ENCODE peak calls at places on chromosomes 16 and 17, in nine cellular contexts. U is stimulated activated CD8-positive, alpha-beta memory T cell treated with anti-CD3 and anti-CD28 coated beads, Interleukin-7, amount 100 ng/mL, for 24 hours; G is GM03348; O is germinal center; W is substantia nigra; Z is AG10803; I is SW480; F is neural progenitor cell; Q is GM12891. E is an unnamed sample.

GRCh38 chr17:35245196-35245486 is 2.3 kb downstream of the SLFN5 start:
- DNase-seq in U (no peak), G (peak; percentile 79), O (no peak), W (no peak), Z (peak; percentile 96), I (peak; percentile 95), F (no peak), Q (no peak), E (no peak)

GRCh38 chr17:31467502-31468256 is 76.2 kb downstream of the RAB11FIP4 start:
- DNase-seq in U (no peak), G (no peak), O (no peak), W (peak; percentile 58), Z (no peak), I (no peak), F (peak; percentile 60), Q (no peak), E (no peak)

GRCh38 chr17:66633322-66633965 is 201.5 kb upstream of the CACNG5 start:
- DNase-seq in U (no peak), G (peak; percentile 19), O (no peak), W (no peak), Z (peak; percentile 49), I (no peak), F (no peak), Q (no peak), E (no peak)

GRCh38 chr16:86565644-86566511 is 751 bp upstream of the FOXC2 start:
- DNase-seq in U (no peak), G (no peak), O (no peak), W (no peak), Z (no peak), I (no peak), F (peak; percentile 76), Q (no peak), E (no peak)

GRCh38 chr17:17710728-17711541 is 29.7 kb downstream of the RAI1 start:
- DNase-seq in U (no peak), G (peak; percentile 91), O (no peak), W (no peak), Z (peak; percentile 81), I (peak; percentile 90), F (peak; percentile 84), Q (no peak), E (no peak)

GRCh38 chr16:72848045-72848410 is 199.9 kb downstream of the ZFHX3 start:
- DNase-seq in U (no peak), G (no peak), O (no peak), W (no peak), Z (no peak), I (no peak), F (no peak), Q (no peak), E (no peak)

GRCh38 chr16:17529982-17530760 is 59.4 kb upstream of the XYLT1 start:
- DNase-seq in U (no peak), G (no peak), O (peak; percentile 14), W (no peak), Z (no peak), I (no peak), F (no peak), Q (peak; percentile 38), E (no peak)

GRCh38 chr17:67227488-67227887 is 17.5 kb downstream of the HELZ start:
- DNase-seq in U (no peak), G (peak; percentile 44), O (no peak), W (no peak), Z (peak; percentile 51), I (no peak), F (no peak), Q (no peak), E (no peak)

GRCh38 chr16:54285414-54286066 is 1.0 kb downstream of the IRX3 start:
- DNase-seq in U (no peak), G (peak; percentile 81), O (no peak), W (no peak), Z (peak; percentile 62), I (peak; percentile 27), F (peak; percentile 61), Q (no peak), E (no peak)

GRCh38 chr17:61159415-61159814 is 240.2 kb upstream of the TBX2 start:
- DNase-seq in U (no peak), G (no peak), O (no peak), W (no peak), Z (no peak), I (no peak), F (peak; percentile 54), Q (no peak), E (no peak)

GRCh38 chr17:42554250-42555121 is 1.8 kb downstream of the HSD17B1 start:
- DNase-seq in U (peak; percentile 56), G (peak; percentile 92), O (peak; percentile 87), W (peak; percentile 68), Z (peak; percentile 63), I (peak; percentile 74), F (peak; percentile 95), Q (peak; percentile 94), E (peak; percentile 54)

GRCh38 chr16:50244140-50244503 is 22.2 kb upstream of the ADCY7 start:
- DNase-seq in U (no peak), G (no peak), O (no peak), W (no peak), Z (peak; percentile 34), I (no peak), F (no peak), Q (no peak), E (no peak)

GRCh38 chr17:66459811-66460270 is 157.4 kb downstream of the PRKCA start:
- DNase-seq in U (no peak), G (peak; percentile 92), O (no peak), W (no peak), Z (peak; percentile 99), I (peak; percentile 48), F (no peak), Q (no peak), E (no peak)

GRCh38 chr16:86594712-86595111 is 16.4 kb downstream of the FOXL1 start:
- DNase-seq in U (no peak), G (no peak), O (no peak), W (no peak), Z (no peak), I (no peak), F (no peak), Q (no peak), E (no peak)

GRCh38 chr17:37507108-37507507 is 17.4 kb downstream of the DUSP14 start:
- DNase-seq in U (no peak), G (no peak), O (no peak), W (no peak), Z (no peak), I (no peak), F (no peak), Q (no peak), E (no peak)

GRCh38 chr17:41910701-41911391 is 7.9 kb downstream of the ACLY start:
- DNase-seq in U (no peak), G (peak; percentile 94), O (no peak), W (no peak), Z (peak; percentile 96), I (no peak), F (no peak), Q (no peak), E (no peak)

GRCh38 chr16:53090591-53091507 is 36.1 kb downstream of the CHD9 start:
- DNase-seq in U (no peak), G (peak; percentile 94), O (peak; percentile 36), W (peak; percentile 81), Z (peak; percentile 99), I (peak; percentile 60), F (peak; percentile 23), Q (no peak), E (no peak)

GRCh38 chr17:63649813-63650212 is 27.6 kb downstream of the MAP3K3 start:
- DNase-seq in U (no peak), G (no peak), O (no peak), W (no peak), Z (no peak), I (no peak), F (no peak), Q (no peak), E (no peak)

GRCh38 chr17:50689956-50690886 is 17.5 kb downstream of the ANKRD40 start:
- DNase-seq in U (no peak), G (no peak), O (no peak), W (peak; percentile 21), Z (no peak), I (no peak), F (peak; percentile 96), Q (no peak), E (no peak)

GRCh38 chr16:58503863-58504688 is 4.1 kb downstream of the NDRG4 start:
- DNase-seq in U (no peak), G (no peak), O (no peak), W (no peak), Z (no peak), I (no peak), F (no peak), Q (no peak), E (no peak)

GRCh38 chr17:48492401-48493298 is 38.2 kb downstream of the HOXB1 start:
- DNase-seq in U (peak; percentile 30), G (peak; percentile 92), O (peak; percentile 69), W (no peak), Z (peak; percentile 68), I (peak; percentile 70), F (peak; percentile 72), Q (peak; percentile 76), E (peak; percentile 57)

E was measured in T follicular helper cell.